ENCODE peak calls at places on chromosomes 11 and 22, in four cellular contexts. P, W, U and V are unnamed samples.

GRCh38 chr22:17172172-17172833 is 13.2 kb upstream of the HDHD5 start:
- DNase-seq in P (no peak), W (peak; percentile 83), U (peak; percentile 14), V (no peak)

GRCh38 chr11:26556582-26556981 is 15.5 kb downstream of the MUC15 start:
- DNase-seq in U (no peak), W (no peak), P (no peak), V (no peak)

GRCh38 chr22:25884121-25884520 is 142.1 kb downstream of the MYO18B start:
- DNase-seq in W (no peak), P (no peak), U (no peak), V (no peak)

GRCh38 chr11:13258855-13259254 is 18.7 kb upstream of the BMAL1 start:
- DNase-seq in P (no peak), U (no peak), W (peak; percentile 63), V (no peak)

GRCh38 chr11:62152245-62153086 is 28.7 kb downstream of the INCENP start:
- DNase-seq in P (peak; percentile 43), W (peak; percentile 17), U (no peak), V (no peak)

GRCh38 chr11:18650859-18651557 is 16.9 kb upstream of the SPTY2D1 start:
- DNase-seq in U (peak; percentile 69), P (no peak), W (peak; percentile 88), V (no peak)

GRCh38 chr22:43126506-43127165 is 16.1 kb downstream of the BIK start:
- DNase-seq in P (no peak), W (peak; percentile 62), U (peak; percentile 58), V (no peak)

GRCh38 chr22:19341500-19341899 is 50.0 kb upstream of the CLTCL1 start:
- DNase-seq in P (no peak), U (no peak), W (no peak), V (no peak)

GRCh38 chr11:70307176-70307575 is 36.7 kb downstream of the PPFIA1 start:
- DNase-seq in U (no peak), W (no peak), P (no peak), V (no peak)

GRCh38 chr11:114082767-114083181 is 23.3 kb downstream of the ZBTB16 start:
- DNase-seq in W (no peak), U (peak; percentile 67), P (no peak), V (no peak)

GRCh38 chr11:73198677-73199076 is 19.4 kb upstream of the P2RY2 start:
- DNase-seq in U (no peak), W (peak; percentile 73), P (no peak), V (peak; percentile 12)

GRCh38 chr11:11681536-11681935 is 59.7 kb upstream of the GALNT18 start:
- DNase-seq in W (no peak), U (no peak), P (no peak), V (no peak)

GRCh38 chr11:124766156-124766555 is 4.1 kb upstream of the ESAM start:
- DNase-seq in W (no peak), P (no peak), U (no peak), V (no peak)

GRCh38 chr11:77710358-77710757 is 72.8 kb upstream of the CLNS1A start:
- DNase-seq in W (no peak), P (no peak), U (no peak), V (no peak)

GRCh38 chr11:110479445-110480101 is 49.8 kb downstream of the FDX1 start:
- DNase-seq in P (no peak), W (no peak), U (no peak), V (no peak)

GRCh38 chr22:30325724-30326703 is 727 bp downstream of the TBC1D10A start:
- DNase-seq in U (peak; percentile 41), P (peak; percentile 76), W (peak; percentile 66), V (no peak)

GRCh38 chr11:71489311-71490043 is 36.5 kb downstream of the NADSYN1 start:
- DNase-seq in U (no peak), W (no peak), P (no peak), V (no peak)

GRCh38 chr11:65493367-65494176 is 5.3 kb upstream of the MALAT1 start:
- DNase-seq in P (peak; percentile 97), U (peak; percentile 63), W (peak; percentile 78), V (no peak)

GRCh38 chr11:67563354-67564114 is 20.1 kb upstream of the GSTP1 start:
- DNase-seq in P (no peak), U (peak; percentile 71), W (no peak), V (no peak)

GRCh38 chr22:36385491-36386350 is 2.0 kb downstream of the MYH9 start:
- DNase-seq in W (no peak), P (peak; percentile 88), U (peak; percentile 94), V (peak; percentile 80)

GRCh38 chr11:68541983-68542382 is 81.4 kb downstream of the PPP6R3 start:
- DNase-seq in U (no peak), W (no peak), P (no peak), V (no peak)

GRCh38 chr11:100719809-100720221 is 32.7 kb downstream of the ARHGAP42 start:
- DNase-seq in W (peak; percentile 88), U (peak; percentile 80), P (peak; percentile 82), V (no peak)

GRCh38 chr22:23106906-23107367 is 34.9 kb downstream of the RSPH14 start:
- DNase-seq in P (no peak), U (peak; percentile 54), W (no peak), V (no peak)

GRCh38 chr11:20194470-20194869 is 34.2 kb upstream of the DBX1 start:
- DNase-seq in W (no peak), P (no peak), U (no peak), V (no peak)

GRCh38 chr11:11265320-11265719 is 87.7 kb downstream of the CSNK2A3 start:
- DNase-seq in W (peak; percentile 40), P (no peak), U (no peak), V (no peak)

GRCh38 chr11:132674161-132674560 is 858.1 kb downstream of the OPCML start:
- DNase-seq in U (no peak), W (no peak), P (no peak), V (no peak)

GRCh38 chr11:41786087-41786486 is 326.6 kb upstream of the LRRC4C start:
- DNase-seq in P (no peak), W (no peak), U (no peak), V (no peak)

GRCh38 chr22:20099099-20099711 is 16.7 kb upstream of the RANBP1 start:
- DNase-seq in W (no peak), P (no peak), U (no peak), V (peak; percentile 12)

GRCh38 chr11:127993788-127994187 is 593.6 kb downstream of the ETS1 start:
- DNase-seq in W (peak; percentile 76), U (no peak), P (no peak), V (no peak)

GRCh38 chr11:107769189-107769588 is 57.3 kb upstream of the SLN start:
- DNase-seq in P (no peak), W (no peak), U (no peak), V (no peak)

GRCh38 chr11:3030289-3031070 is 26.7 kb downstream of the CARS1 start:
- DNase-seq in U (no peak), W (no peak), P (no peak), V (no peak)

GRCh38 chr22:27372969-27373670 is 428.4 kb downstream of the MN1 start:
- DNase-seq in U (peak; percentile 94), W (peak; percentile 97), P (no peak), V (no peak)

GRCh38 chr11:5125221-5125620 is 12.9 kb downstream of the OR52A5 start:
- DNase-seq in W (no peak), P (no peak), U (no peak), V (no peak)

GRCh38 chr11:10305964-10306918 is 1.4 kb downstream of the ADM start:
- DNase-seq in U (no peak), W (peak; percentile 78), P (peak; percentile 74), V (peak; percentile 82)

GRCh38 chr11:134050541-134051383 is 18.1 kb upstream of the JAM3 start:
- DNase-seq in W (peak; percentile 85), P (peak; percentile 86), U (peak; percentile 85), V (peak; percentile 91)

GRCh38 chr11:135004495-135004894 is 592.5 kb upstream of the B3GAT1 start:
- DNase-seq in W (no peak), P (no peak), U (no peak), V (no peak)

GRCh38 chr11:12201016-12201985 is 90.9 kb downstream of the MICAL2 start:
- DNase-seq in U (peak; percentile 39), P (peak; percentile 84), W (no peak), V (no peak)